ENCODE peak calls at places on chromosomes 6 and 20, in four cellular contexts. M is RWPE1, U is pancreas, O is AG04450. K is an unnamed sample.

GRCh38 chr6:38573800-38574395 is 65.8 kb downstream of the BTBD9 start:
- DNase-seq in M (no peak), U (no peak), O (no peak), K (no peak)

GRCh38 chr20:373171-373890 is 7.2 kb upstream of the TRIB3 start:
- DNase-seq in M (peak; percentile 71), U (no peak), O (no peak), K (no peak)

GRCh38 chr6:116536216-116536621 is 9.3 kb downstream of the TRAPPC3L start:
- DNase-seq in M (peak; percentile 40), U (no peak), O (no peak), K (no peak)

GRCh38 chr20:25399038-25399430 is 8.4 kb upstream of the ABHD12 start:
- DNase-seq in M (peak; percentile 65), U (no peak), O (peak; percentile 59), K (peak; percentile 21)

GRCh38 chr6:43570876-43571441 is 4.9 kb downstream of the XPO5 start:
- DNase-seq in M (peak; percentile 49), U (no peak), O (no peak), K (no peak)

GRCh38 chr20:36506253-36506652 is 35.1 kb upstream of the MYL9 start:
- DNase-seq in M (no peak), U (no peak), O (no peak), K (no peak)

GRCh38 chr6:88548891-88549505 is 382.9 kb upstream of the CNR1 start:
- DNase-seq in M (no peak), U (no peak), O (no peak), K (no peak)

GRCh38 chr6:87759491-87760010 is 57.5 kb upstream of the AKIRIN2 start:
- DNase-seq in M (no peak), U (no peak), O (no peak), K (no peak)

GRCh38 chr6:168355716-168356522 is 36.3 kb upstream of the DACT2 start:
- DNase-seq in M (peak; percentile 62), U (peak; percentile 87), O (no peak), K (peak; percentile 19)

GRCh38 chr20:19991826-19992225 is 25.3 kb upstream of the NAA20 start:
- DNase-seq in M (no peak), U (no peak), O (no peak), K (no peak)

GRCh38 chr20:19981091-19981490 is 36.1 kb upstream of the NAA20 start:
- DNase-seq in M (no peak), U (no peak), O (no peak), K (no peak)

GRCh38 chr20:19987046-19987445 is 30.1 kb upstream of the NAA20 start:
- DNase-seq in M (no peak), U (no peak), O (no peak), K (no peak)

GRCh38 chr20:19990911-19991707 is 26.1 kb upstream of the NAA20 start:
- DNase-seq in M (no peak), U (no peak), O (no peak), K (no peak)

DNA sequence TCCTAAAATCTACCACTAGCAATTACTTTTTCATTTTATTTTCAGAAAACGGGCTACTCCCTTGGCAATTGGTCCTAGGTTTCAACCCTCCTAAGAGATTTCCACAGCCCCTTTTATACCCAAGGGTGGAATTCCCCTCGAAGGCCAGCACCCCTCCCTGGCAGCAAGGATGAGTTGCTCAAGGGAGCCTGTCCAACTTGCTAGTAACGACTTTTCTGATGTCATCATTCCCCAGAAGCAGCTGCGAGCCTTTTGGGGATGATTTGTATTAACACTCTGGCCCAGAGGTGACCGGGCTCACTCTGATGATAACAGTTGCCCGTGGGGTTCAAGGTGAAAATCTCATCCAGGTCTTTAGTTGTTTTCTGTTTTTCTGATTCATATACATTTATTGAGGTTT is 30.7 kb upstream of the NAA20 start:
- DNase-seq in M (no peak), U (no peak), O (no peak), K (no peak)
- H3K27ac ChIP-seq in M (peak overlapping the region; percentile 68), U (no peak overlapping the region), O (no peak overlapping the region), K (peak overlapping the region; percentile 42)

GRCh38 chr6:147507162-147508072 is 1.1 kb upstream of the SAMD5 start:
- DNase-seq in M (peak; percentile 22), U (peak; percentile 66), O (no peak), K (no peak)
- H3K27ac ChIP-seq in M (no peak overlapping the region), U (no peak overlapping the region), O (no peak overlapping the region), K (no peak overlapping the region)

DNA sequence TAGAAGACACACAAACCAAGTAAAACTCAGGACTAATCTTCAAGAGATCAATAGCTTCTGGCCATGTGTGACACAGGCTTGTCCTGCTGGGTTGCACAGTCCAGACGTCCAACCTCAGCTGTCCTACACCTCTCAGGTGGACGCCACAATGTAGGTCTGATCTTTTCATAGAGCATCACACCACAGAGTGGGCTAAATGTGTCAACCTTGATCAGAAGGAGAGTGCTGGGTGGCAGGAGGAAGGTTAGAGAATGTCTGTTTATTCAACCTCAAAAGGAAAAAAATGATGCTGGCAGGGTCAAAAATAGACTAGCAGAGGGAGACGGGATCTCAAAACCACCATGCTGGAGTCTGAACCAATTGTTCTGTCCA is 41.7 kb downstream of the GFOD1 start:
- DNase-seq in M (no peak), U (no peak), O (no peak), K (no peak)
- H3K27ac ChIP-seq in M (no peak overlapping the region), U (no peak overlapping the region), O (no peak overlapping the region), K (no peak overlapping the region)

GRCh38 chr6:158015545-158015944 is 33.9 kb downstream of the SYNJ2 start:
- DNase-seq in M (no peak), U (no peak), O (no peak), K (no peak)

GRCh38 chr6:158015188-158015506 is 33.5 kb downstream of the SYNJ2 start:
- DNase-seq in M (no peak), U (no peak), O (no peak), K (no peak)

GRCh38 chr6:158018370-158018771 is 36.7 kb downstream of the SYNJ2 start:
- DNase-seq in M (no peak), U (no peak), O (no peak), K (no peak)

GRCh38 chr6:158017621-158018369 is 36.1 kb downstream of the SYNJ2 start:
- DNase-seq in M (no peak), U (peak; percentile 25), O (no peak), K (no peak)

GRCh38 chr6:158016571-158017383 is 35.1 kb downstream of the SYNJ2 start:
- DNase-seq in M (no peak), U (peak; percentile 41), O (no peak), K (no peak)
- H3K27ac ChIP-seq in M (no peak overlapping the region), U (no peak overlapping the region), O (peak overlapping the region; percentile 39), K (peak overlapping the region; percentile 49)

GRCh38 chr6:122043421-122043820 is 356.0 kb upstream of the HSF2 start:
- DNase-seq in M (no peak), U (no peak), O (no peak), K (no peak)

GRCh38 chr6:122050226-122050755 is 349.2 kb upstream of the HSF2 start:
- DNase-seq in M (no peak), U (no peak), O (no peak), K (no peak)

GRCh38 chr6:122048570-122048969 is 350.9 kb upstream of the HSF2 start:
- DNase-seq in M (no peak), U (no peak), O (no peak), K (no peak)

GRCh38 chr6:122052501-122052900 is 347.0 kb upstream of the HSF2 start:
- DNase-seq in M (no peak), U (no peak), O (no peak), K (no peak)

GRCh38 chr6:122049341-122049740 is 350.1 kb upstream of the HSF2 start:
- DNase-seq in M (peak; percentile 6), U (no peak), O (no peak), K (no peak)
- H3K27ac ChIP-seq in M (no peak overlapping the region), U (no peak overlapping the region), O (no peak overlapping the region), K (peak overlapping the region; percentile 16)

GRCh38 chr20:33796907-33797544 is 14.1 kb upstream of the CHMP4B start:
- DNase-seq in M (peak; percentile 68), U (no peak), O (no peak), K (no peak)
- H3K27ac ChIP-seq in M (no peak overlapping the region), U (peak overlapping the region; percentile 71), O (no peak overlapping the region), K (no peak overlapping the region)

GRCh38 chr6:122710908-122711307 is 68.6 kb upstream of the FABP7 start:
- DNase-seq in M (no peak), U (no peak), O (no peak), K (no peak)

GRCh38 chr6:122712093-122712863 is 67.2 kb upstream of the FABP7 start:
- DNase-seq in M (no peak), U (no peak), O (no peak), K (no peak)

GRCh38 chr6:122715725-122716124 is 63.8 kb upstream of the FABP7 start:
- DNase-seq in M (no peak), U (no peak), O (no peak), K (no peak)

GRCh38 chr6:122712864-122713612 is 66.5 kb upstream of the FABP7 start:
- DNase-seq in M (no peak), U (no peak), O (no peak), K (no peak)

DNA sequence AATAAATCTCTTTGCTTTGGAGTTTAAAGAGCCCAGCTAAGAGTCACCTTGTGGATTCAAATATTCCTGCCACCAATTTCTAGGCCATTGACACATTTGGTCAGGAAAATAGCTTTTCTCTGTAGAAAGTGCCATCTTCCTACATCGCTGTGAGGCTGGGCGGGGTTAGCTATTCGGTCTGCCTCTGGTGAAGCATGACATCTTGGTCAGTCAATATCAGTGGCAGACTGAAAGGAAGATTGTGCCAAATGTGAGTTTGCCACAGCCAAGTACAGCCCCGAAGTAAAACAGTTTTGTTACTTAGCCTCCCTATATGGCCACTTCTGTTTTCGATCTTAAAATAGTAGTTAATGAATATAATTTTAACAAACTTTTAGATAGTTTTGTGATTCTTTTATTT is 65.5 kb upstream of the FABP7 start:
- DNase-seq in M (no peak), U (no peak), O (no peak), K (no peak)
- H3K27ac ChIP-seq in M (no peak overlapping the region), U (no peak overlapping the region), O (no peak overlapping the region), K (no peak overlapping the region)

GRCh38 chr6:6676910-6677441 is 88.5 kb downstream of the LY86 start:
- DNase-seq in M (peak; percentile 72), U (no peak), O (peak; percentile 45), K (peak; percentile 44)
- H3K27ac ChIP-seq in M (peak overlapping the region; percentile 58), U (no peak overlapping the region), O (no peak overlapping the region), K (no peak overlapping the region)

K was measured in caudate nucleus.